ENCODE peak calls at places on chromosomes 13 and 19, in ten cellular contexts. H is CD8-positive, alpha-beta memory T cell; P is AG09319; C is AG08395; A is activated T-cell treated with anti-CD3 and anti-CD28 coated beads for 1 hour; X is stimulated activated CD4-positive, alpha-beta T cell treated with anti-CD3 and anti-CD28 coated beads, TNF-alpha, amount 100 ng/mL, for 48 hours; S is NAMALWA; W is anterior cingulate cortex; D is hepatocyte; O is activated naive CD8-positive, alpha-beta T cell treated with anti-CD3 and anti-CD28 coated beads for 36 hours. U is an unnamed sample.

GRCh38 chr19:22533761-22534160 is 100.4 kb upstream of the ZNF492 start:
- DNase-seq in A (no peak), X (no peak), C (no peak), D (no peak), P (no peak), S (no peak), H (no peak), O (no peak), W (no peak), U (no peak)

GRCh38 chr19:13958043-13958442 is 5.7 kb downstream of the DCAF15 start:
- DNase-seq in W (no peak), O (no peak), A (no peak), X (no peak), D (no peak), C (no peak), P (no peak), H (no peak), S (no peak), U (no peak)

GRCh38 chr19:28019371-28019770 is 1193.6 kb downstream of the UQCRFS1 start:
- DNase-seq in P (no peak), A (no peak), W (no peak), H (no peak), C (no peak), X (no peak), O (no peak), D (peak), S (no peak), U (no peak)

GRCh38 chr13:57631607-57632275 is at the start of gene PCDH17:
- DNase-seq in D (peak), S (no peak), X (no peak), O (no peak), A (no peak), P (no peak), W (peak), C (peak), H (no peak), U (no peak)

GRCh38 chr13:113620036-113620435 is 35.5 kb downstream of the TFDP1 start:
- DNase-seq in X (no peak), P (no peak), C (no peak), H (no peak), S (no peak), D (no peak), O (no peak), A (no peak), W (no peak), U (no peak)

GRCh38 chr19:6241680-6242079 is 38.1 kb downstream of the MLLT1 start:
- DNase-seq in A (no peak), C (no peak), P (no peak), W (peak), X (no peak), D (no peak), O (no peak), S (no peak), H (no peak), U (no peak)

GRCh38 chr19:49340069-49340864 is 5.1 kb downstream of the CD37 start:
- DNase-seq in H (peak), S (peak), W (no peak), D (peak), O (no peak), X (no peak), A (no peak), P (no peak), C (peak), U (no peak)

GRCh38 chr13:39892731-39893293 is 237.3 kb downstream of the COG6 start:
- DNase-seq in X (no peak), O (peak), A (no peak), S (no peak), W (no peak), P (no peak), C (peak), H (no peak), D (no peak), U (no peak)

GRCh38 chr19:57934820-57935665 is at the start of gene ZNF418:
- DNase-seq in W (peak), S (no peak), X (no peak), C (peak), A (peak), P (peak), H (peak), D (peak), O (peak), U (peak)

GRCh38 chr13:20847298-20847697 is 55.2 kb downstream of the XPO4 start:
- DNase-seq in C (no peak), O (no peak), W (no peak), A (no peak), D (no peak), H (no peak), S (no peak), X (no peak), P (no peak), U (no peak)